ENCODE peak calls at places on chromosome 13, in nine cellular contexts. R, V, U, B, K, O, I, T and L are unnamed samples.

GRCh38 chr13:112869202-112870061 is 99.6 kb upstream of the MCF2L start:
- DNase-seq in I (peak; percentile 46), O (no peak), U (no peak), T (no peak), B (no peak), V (no peak), K (no peak), R (no peak), L (no peak)

GRCh38 chr13:79451500-79451962 is 29.4 kb upstream of the NDFIP2 start:
- DNase-seq in O (peak; percentile 26), V (no peak), R (peak; percentile 46), B (no peak), T (peak; percentile 68), I (no peak), K (peak; percentile 65), U (no peak), L (peak; percentile 36)

GRCh38 chr13:51803422-51804294 is at the start of gene DHRS12:
- DNase-seq in I (peak; percentile 97), U (peak; percentile 92), K (peak; percentile 75), B (peak; percentile 93), V (peak; percentile 43), R (peak; percentile 89), T (peak; percentile 90), O (peak; percentile 94), L (peak; percentile 98)

GRCh38 chr13:34124912-34125311 is 307.0 kb downstream of the RFC3 start:
- DNase-seq in U (no peak), T (no peak), B (no peak), O (no peak), R (no peak), V (no peak), I (no peak), K (no peak), L (no peak)

GRCh38 chr13:32116210-32116609 is 84.6 kb downstream of the FRY start:
- DNase-seq in U (no peak), O (no peak), R (no peak), V (no peak), T (no peak), I (no peak), B (no peak), K (no peak), L (no peak)

GRCh38 chr13:111909501-111909900 is 157.4 kb upstream of the SOX1 start:
- DNase-seq in O (no peak), R (no peak), K (no peak), I (peak; percentile 35), V (no peak), B (no peak), U (no peak), T (no peak), L (no peak)

GRCh38 chr13:47829684-47830083 is 171.4 kb downstream of the SUCLA2 start:
- DNase-seq in K (no peak), I (no peak), R (no peak), V (no peak), B (no peak), T (no peak), O (no peak), U (no peak), L (no peak)

GRCh38 chr13:29703421-29703820 is 107.9 kb upstream of the SLC7A1 start:
- DNase-seq in B (no peak), I (no peak), O (no peak), V (no peak), T (no peak), U (no peak), K (no peak), R (no peak), L (no peak)

GRCh38 chr13:73908809-73909208 is 225.4 kb downstream of the KLF12 start:
- DNase-seq in K (no peak), V (no peak), B (no peak), U (no peak), T (no peak), O (no peak), R (no peak), I (no peak), L (no peak)

GRCh38 chr13:73913043-73913740 is 221.0 kb downstream of the KLF12 start:
- DNase-seq in K (peak; percentile 27), R (no peak), V (no peak), T (no peak), I (no peak), U (no peak), B (no peak), O (no peak), L (no peak)

GRCh38 chr13:73918691-73919090 is 215.5 kb downstream of the KLF12 start:
- DNase-seq in I (no peak), V (no peak), T (no peak), U (no peak), B (no peak), O (no peak), R (no peak), K (no peak), L (no peak)

GRCh38 chr13:73910733-73911132 is 223.5 kb downstream of the KLF12 start:
- DNase-seq in V (no peak), I (no peak), O (no peak), T (no peak), B (no peak), K (no peak), R (no peak), U (no peak), L (no peak)

GRCh38 chr13:73914119-73914518 is 220.1 kb downstream of the KLF12 start:
- DNase-seq in U (no peak), B (no peak), K (no peak), V (no peak), I (no peak), T (no peak), R (no peak), O (no peak), L (no peak)
- H3K4me1 ChIP-seq in U (no peaks in the 10 kb centered on the region), B (peaks cover 10% of the 10 kb centered on the region), K (peaks cover 8% of the 10 kb centered on the region), V (no peaks in the 10 kb centered on the region), I (peaks cover 38% of the 10 kb centered on the region), T (no peaks in the 10 kb centered on the region), R (peaks cover 14% of the 10 kb centered on the region), O (peaks cover 11% of the 10 kb centered on the region), L (no peaks in the 10 kb centered on the region)

GRCh38 chr13:92716749-92717148 is 509.9 kb upstream of the GPC6 start:
- DNase-seq in U (no peak), O (no peak), T (no peak), B (no peak), R (peak; percentile 30), K (no peak), V (no peak), I (no peak), L (no peak)

GRCh38 chr13:92717857-92718256 is 508.8 kb upstream of the GPC6 start:
- DNase-seq in K (no peak), U (no peak), B (no peak), T (no peak), O (no peak), V (no peak), I (no peak), R (no peak), L (no peak)

GRCh38 chr13:92721610-92722009 is 505.0 kb upstream of the GPC6 start:
- DNase-seq in K (no peak), V (no peak), O (no peak), I (no peak), U (no peak), B (no peak), R (no peak), T (no peak), L (no peak)

GRCh38 chr13:92719868-92720267 is 506.7 kb upstream of the GPC6 start:
- DNase-seq in K (no peak), O (no peak), T (no peak), R (peak; percentile 77), B (no peak), I (no peak), U (no peak), V (no peak), L (no peak)
- TF ChIP-seq POLR2AphosphoS5 in K (no peak), O (no peak), T (no peak), R (no peak), B (no peak), I (no peak), U (no peak), V (no peak), L (no peak)

GRCh38 chr13:68808456-68808855 is 1299.2 kb upstream of the ATXN8OS start:
- DNase-seq in R (no peak), I (no peak), O (no peak), K (no peak), V (no peak), T (no peak), U (no peak), B (no peak), L (no peak)
- H3K36me3 ChIP-seq in R (no peaks in the 10 kb centered on the region), I (no peaks in the 10 kb centered on the region), O (no peaks in the 10 kb centered on the region), K (no peaks in the 10 kb centered on the region), V (no peaks in the 10 kb centered on the region), T (no peaks in the 10 kb centered on the region), U (no peaks in the 10 kb centered on the region), B (no peaks in the 10 kb centered on the region), L (no peaks in the 10 kb centered on the region)

GRCh38 chr13:99061411-99061810 is 83.5 kb upstream of the DOCK9 start:
- DNase-seq in T (no peak), R (no peak), K (no peak), V (no peak), O (no peak), B (no peak), I (no peak), U (no peak), L (no peak)

GRCh38 chr13:99056381-99057014 is 78.6 kb upstream of the DOCK9 start:
- DNase-seq in T (no peak), B (no peak), I (peak; percentile 67), U (no peak), K (no peak), V (no peak), O (no peak), R (peak; percentile 15), L (no peak)

GRCh38 chr13:99057310-99057975 is 79.6 kb upstream of the DOCK9 start:
- DNase-seq in O (no peak), I (no peak), V (no peak), U (no peak), R (no peak), K (no peak), T (no peak), B (no peak), L (no peak)

GRCh38 chr13:99059498-99060070 is 81.7 kb upstream of the DOCK9 start:
- DNase-seq in R (no peak), V (no peak), K (no peak), U (no peak), I (no peak), T (no peak), O (no peak), B (no peak), L (no peak)

DNA sequence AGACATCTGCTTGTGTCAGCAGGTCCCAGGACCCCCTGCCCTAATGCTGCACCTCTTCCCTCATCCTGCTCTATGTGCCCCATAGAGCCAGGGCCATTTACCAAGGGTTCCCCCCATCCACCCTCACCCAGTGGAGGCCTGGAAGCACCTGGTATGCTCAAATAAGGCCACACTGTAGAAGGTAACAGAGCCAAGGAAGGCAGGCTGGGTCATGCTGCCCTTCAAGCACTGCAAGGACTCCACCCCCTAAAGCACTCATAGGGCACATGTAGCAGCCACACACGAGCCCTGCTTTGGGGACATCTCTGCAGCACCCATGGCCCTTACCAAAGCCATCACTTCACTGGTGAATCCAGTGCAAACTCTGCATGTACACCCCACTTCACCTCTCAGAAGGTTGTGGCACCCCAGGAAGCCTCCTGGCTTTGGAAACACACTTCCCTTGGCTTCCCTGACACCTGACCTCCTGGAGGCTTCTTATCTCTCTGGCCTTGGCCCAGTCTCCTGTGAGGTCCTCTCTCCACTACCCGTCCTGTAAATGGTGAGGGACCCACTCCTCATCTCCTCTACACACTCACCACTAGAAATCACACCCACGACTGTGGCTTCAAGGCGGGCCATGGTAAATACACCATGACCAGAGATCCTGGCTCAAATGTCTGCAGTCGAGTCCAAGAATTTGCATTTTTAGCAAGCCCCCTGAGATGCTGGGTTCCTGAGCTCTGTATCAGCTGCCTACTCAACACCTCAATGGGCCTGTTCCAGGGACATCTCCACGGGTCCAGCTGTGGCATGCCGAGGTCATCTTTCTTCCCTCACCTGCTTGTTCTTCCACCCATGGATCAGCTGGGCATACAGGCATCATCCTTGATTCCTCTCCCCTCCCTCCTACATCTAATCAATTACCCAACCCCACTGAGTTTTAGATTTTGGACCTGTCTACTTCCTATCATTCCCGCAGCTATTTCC is 80.9 kb upstream of the DOCK9 start:
- DNase-seq in T (no peak), K (no peak), O (no peak), B (no peak), I (no peak), U (no peak), V (no peak), R (no peak), L (no peak)
- H3K4me1 ChIP-seq in T (peaks cover 65% of the 10 kb centered on the region), K (peaks cover 36% of the 10 kb centered on the region), O (peaks cover 59% of the 10 kb centered on the region), B (peaks cover 25% of the 10 kb centered on the region), I (peaks cover 96% of the 10 kb centered on the region), U (no peaks in the 10 kb centered on the region), V (no peaks in the 10 kb centered on the region), R (peaks cover 23% of the 10 kb centered on the region), L (peaks cover 25% of the 10 kb centered on the region)